ENCODE peak calls at places on chromosome 3, in nine cellular contexts. H, J, Z, P, U, Y, I, M and A are unnamed samples.

GRCh38 chr3:71401695-71402231 is 181.8 kb downstream of the FOXP1 start:
- DNase-seq in U (no peak), M (no peak), P (no peak), H (no peak), I (no peak), Y (no peak), Z (no peak), J (no peak), A (no peak)

GRCh38 chr3:81758275-81758674 is 3.2 kb downstream of the GBE1 start:
- DNase-seq in I (no peak), M (no peak), H (peak), P (no peak), Y (peak), J (no peak), U (no peak), Z (no peak), A (peak)

GRCh38 chr3:129855454-129856419 is 37.8 kb downstream of the TMCC1 start:
- DNase-seq in P (no peak), Y (peak), Z (no peak), M (no peak), H (peak), J (no peak), U (no peak), I (no peak), A (peak)

GRCh38 chr3:126267169-126267975 is 87.0 kb upstream of the ALDH1L1 start:
- DNase-seq in M (no peak), J (peak), P (peak), H (peak), Z (no peak), U (no peak), I (no peak), Y (peak), A (peak)

GRCh38 chr3:38579551-38580449 is 69.7 kb downstream of the SCN5A start:
- DNase-seq in Z (no peak), U (no peak), P (peak), I (no peak), Y (peak), J (no peak), M (no peak), H (no peak), A (no peak)

GRCh38 chr3:66572938-66573710 is 72.3 kb upstream of the LRIG1 start:
- DNase-seq in I (no peak), U (no peak), Y (no peak), M (no peak), P (no peak), Z (no peak), H (no peak), J (peak), A (no peak)

GRCh38 chr3:184409946-184410500 is 30.2 kb downstream of the CHRD start:
- DNase-seq in Y (no peak), Z (no peak), U (no peak), I (no peak), J (no peak), P (no peak), M (no peak), H (no peak), A (no peak)

GRCh38 chr3:50564321-50564720 is 3.2 kb downstream of the C3orf18 start:
- DNase-seq in Z (no peak), P (no peak), Y (no peak), I (no peak), J (no peak), U (no peak), H (no peak), M (no peak), A (no peak)

GRCh38 chr3:18370672-18371071 is 54.5 kb downstream of the SATB1 start:
- DNase-seq in J (no peak), Y (no peak), U (no peak), H (no peak), M (no peak), P (no peak), Z (no peak), I (no peak), A (no peak)

GRCh38 chr3:177931346-177931745 is 604.9 kb upstream of the KCNMB2 start:
- DNase-seq in P (no peak), U (no peak), H (no peak), M (no peak), J (no peak), Y (no peak), Z (no peak), I (no peak), A (no peak)

GRCh38 chr3:14650193-14650592 is 1.4 kb upstream of the CCDC174 start:
- DNase-seq in M (no peak), Z (no peak), P (no peak), H (no peak), J (no peak), Y (no peak), U (no peak), I (no peak), A (no peak)

GRCh38 chr3:14124223-14124614 is 451 bp downstream of the CHCHD4 start:
- DNase-seq in Y (no peak), P (peak), U (no peak), M (no peak), H (no peak), Z (no peak), J (peak), I (peak), A (no peak)

GRCh38 chr3:141058996-141059395 is 7.8 kb downstream of the SPSB4 start:
- DNase-seq in Y (no peak), M (no peak), P (no peak), I (no peak), U (no peak), J (no peak), Z (no peak), H (no peak), A (no peak)

GRCh38 chr3:120506828-120507774 is 56.3 kb upstream of the FSTL1 start:
- DNase-seq in H (peak), Y (peak), I (no peak), M (no peak), P (no peak), J (peak), U (no peak), Z (no peak), A (peak)

GRCh38 chr3:149738891-149739290 is 13.4 kb downstream of the COMMD2 start:
- DNase-seq in H (no peak), Y (no peak), U (no peak), J (no peak), I (no peak), P (no peak), M (no peak), Z (no peak), A (no peak)

GRCh38 chr3:129555616-129556357 is 12.8 kb downstream of the H1-8 start:
- DNase-seq in M (no peak), Y (no peak), J (no peak), U (no peak), Z (no peak), I (no peak), P (no peak), H (peak), A (no peak)

GRCh38 chr3:111769110-111769509 is 90.0 kb upstream of the PHLDB2 start:
- DNase-seq in I (no peak), Y (no peak), U (no peak), P (no peak), M (no peak), J (no peak), H (no peak), Z (no peak), A (no peak)

GRCh38 chr3:8446845-8447244 is 54.8 kb upstream of the LMCD1 start:
- DNase-seq in H (no peak), P (no peak), Z (no peak), Y (no peak), U (no peak), M (no peak), I (no peak), J (no peak), A (no peak)

GRCh38 chr3:135867911-135868310 is 97.6 kb upstream of the PPP2R3A start:
- DNase-seq in Y (no peak), I (no peak), M (no peak), P (no peak), Z (no peak), J (no peak), H (no peak), U (no peak), A (no peak)

GRCh38 chr3:45778761-45779201 is 17.6 kb downstream of the SLC6A20 start:
- DNase-seq in Y (no peak), M (no peak), Z (no peak), H (no peak), J (no peak), I (no peak), P (peak), U (no peak), A (no peak)

GRCh38 chr3:128306481-128306880 is 153.2 kb downstream of the EEFSEC start:
- DNase-seq in M (no peak), U (no peak), P (no peak), J (no peak), I (no peak), Y (no peak), H (no peak), Z (no peak), A (no peak)

GRCh38 chr3:46409735-46410489 is 2.9 kb downstream of the CCRL2 start:
- DNase-seq in U (no peak), M (no peak), P (no peak), Y (no peak), I (no peak), J (no peak), Z (no peak), H (no peak), A (no peak)

GRCh38 chr3:159163656-159164055 is 361.8 kb downstream of the MFSD1 start:
- DNase-seq in M (no peak), P (no peak), Z (no peak), J (no peak), Y (no peak), I (no peak), U (no peak), H (no peak), A (no peak)

GRCh38 chr3:3998140-3998977 is 199.1 kb downstream of the LRRN1 start:
- DNase-seq in P (no peak), Y (no peak), U (no peak), H (peak), Z (peak), I (peak), J (peak), M (no peak), A (no peak)

GRCh38 chr3:161454615-161455014 is 42.0 kb upstream of the OTOL1 start:
- DNase-seq in U (no peak), Z (no peak), Y (no peak), P (no peak), M (no peak), H (no peak), J (no peak), I (no peak), A (no peak)

GRCh38 chr3:39941941-39942340 is 132.5 kb downstream of the MYRIP start:
- DNase-seq in H (no peak), M (no peak), U (no peak), Y (no peak), Z (no peak), J (no peak), P (peak), I (no peak), A (no peak)

GRCh38 chr3:161854232-161854771 is 357.7 kb downstream of the OTOL1 start:
- DNase-seq in P (peak), H (peak), M (no peak), U (no peak), I (no peak), J (peak), Y (peak), Z (no peak), A (peak)

GRCh38 chr3:72996121-72996472 is 514 bp upstream of the PPP4R2 start:
- DNase-seq in H (no peak), M (no peak), J (no peak), P (no peak), I (peak), Y (no peak), U (no peak), Z (no peak), A (no peak)

GRCh38 chr3:72995337-72995736 is 1.3 kb upstream of the PPP4R2 start:
- DNase-seq in M (no peak), P (no peak), J (no peak), Z (no peak), Y (no peak), I (no peak), U (no peak), H (no peak), A (no peak)

GRCh38 chr3:72990701-72991395 is 5.8 kb upstream of the PPP4R2 start:
- DNase-seq in Z (no peak), J (no peak), P (no peak), U (no peak), Y (no peak), I (no peak), H (no peak), M (no peak), A (no peak)

GRCh38 chr3:72991522-72991921 is 5.1 kb upstream of the PPP4R2 start:
- DNase-seq in I (no peak), U (no peak), M (no peak), Z (no peak), P (no peak), Y (no peak), J (no peak), H (no peak), A (no peak)

GRCh38 chr3:72993391-72993790 is 3.2 kb upstream of the PPP4R2 start:
- DNase-seq in M (no peak), P (no peak), Z (no peak), J (peak), Y (no peak), U (no peak), H (no peak), I (no peak), A (no peak)
- TF ChIP-seq CTCF in M (no peak), P (no peak), Z (peak), J (no peak), Y (no peak), U (no peak), H (peak), I (no peak), A (peak)

GRCh38 chr3:106824856-106825255 is 552.4 kb upstream of the CCDC54 start:
- DNase-seq in J (peak), I (no peak), U (no peak), M (no peak), H (peak), P (no peak), Y (peak), Z (peak), A (peak)
- TF ChIP-seq CTCF in J (no peak), I (no peak), U (no peak), M (no peak), H (peak), P (no peak), Y (peak), Z (peak), A (peak)

GRCh38 chr3:102529452-102529851 is 94.6 kb downstream of the ZPLD1 start:
- DNase-seq in I (no peak), J (peak), Z (peak), U (no peak), H (no peak), Y (peak), M (no peak), P (no peak), A (no peak)
- TF ChIP-seq CTCF in I (no peak), J (no peak), Z (peak), U (no peak), H (peak), Y (peak), M (no peak), P (no peak), A (peak)

DNA sequence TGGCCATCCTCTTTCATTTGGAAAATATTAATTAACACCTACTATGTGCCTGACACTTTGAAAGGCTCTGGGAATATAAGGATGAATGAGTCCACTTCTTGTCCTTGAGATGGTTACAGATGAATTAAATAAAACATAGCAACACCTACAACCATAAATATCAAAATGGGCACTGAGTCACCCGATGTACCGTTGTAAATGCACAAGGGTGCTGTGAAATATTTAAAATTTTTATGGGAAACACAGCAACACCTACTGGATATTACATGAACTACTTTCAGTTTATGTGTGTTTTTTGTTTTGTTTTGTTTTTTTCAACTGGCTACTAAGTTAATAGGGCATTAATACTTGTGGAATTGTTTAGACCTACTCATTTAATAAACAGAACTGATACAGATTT is 239.0 kb upstream of the NAALADL2 start:
- DNase-seq in H (no peak), Y (no peak), P (no peak), U (no peak), I (no peak), Z (no peak), J (no peak), M (no peak), A (peak)
- TF ChIP-seq CTCF in H (peak), Y (peak), P (no peak), U (no peak), I (no peak), Z (peak), J (peak), M (no peak), A (peak)